ENCODE peak calls at places on chromosomes 6 and 20, in four cellular contexts. P, R, O and D are unnamed samples.

GRCh38 chr6:129370268-129370916 is 339.6 kb downstream of the ARHGAP18 start:
- DNase-seq in P (peak), R (peak), O (peak), D (peak)

GRCh38 chr6:70520575-70520974 is 46.2 kb upstream of the SDHAF4 start:
- DNase-seq in P (no peak), R (peak), O (peak), D (peak)

GRCh38 chr6:105346052-105346451 is 56.8 kb downstream of the PREP start:
- DNase-seq in P (no peak), R (peak), O (peak), D (peak)

GRCh38 chr6:127384007-127384406 is 40.6 kb upstream of the ECHDC1 start:
- DNase-seq in P (no peak), R (peak), O (no peak), D (no peak)

GRCh38 chr6:117776441-117776840 is 101.2 kb downstream of the NUS1 start:
- DNase-seq in P (no peak), R (no peak), O (no peak), D (peak)

GRCh38 chr6:31660998-31661866 is 654 bp upstream of the C6orf47 start:
- DNase-seq in P (no peak), R (peak), O (no peak), D (no peak)

GRCh38 chr20:12331236-12331635 is 413.5 kb downstream of the BTBD3 start:
- DNase-seq in P (no peak), R (no peak), O (no peak), D (no peak)

GRCh38 chr6:81865712-81866111 is 113.2 kb upstream of the TENT5A start:
- DNase-seq in P (no peak), R (peak), O (peak), D (peak)

GRCh38 chr6:48068326-48069191 is 42.4 kb downstream of the PTCHD4 start:
- DNase-seq in P (no peak), R (no peak), O (peak), D (no peak)

GRCh38 chr6:143432588-143432987 is 17.9 kb downstream of the ADAT2 start:
- DNase-seq in P (no peak), R (no peak), O (no peak), D (no peak)

GRCh38 chr20:1328680-1329330 is at the start of gene SDCBP2:
- DNase-seq in P (peak), R (no peak), O (peak), D (no peak)

GRCh38 chr6:149933036-149933435 is 8.8 kb upstream of the ULBP2 start:
- DNase-seq in P (no peak), R (no peak), O (no peak), D (no peak)

GRCh38 chr20:46835418-46835817 is 59.2 kb upstream of the EYA2 start:
- DNase-seq in P (no peak), R (no peak), O (no peak), D (no peak)

GRCh38 chr20:50930139-50931047 is 844 bp downstream of the ADNP start:
- DNase-seq in P (no peak), R (no peak), O (peak), D (peak)

GRCh38 chr20:34522969-34523871 is 7.0 kb downstream of the DYNLRB1 start:
- DNase-seq in P (peak), R (peak), O (peak), D (peak)

GRCh38 chr6:79762370-79762769 is 131.2 kb downstream of the SH3BGRL2 start:
- DNase-seq in P (peak), R (peak), O (no peak), D (peak)

GRCh38 chr20:53346266-53346665 is 247.4 kb downstream of the ZNF217 start:
- DNase-seq in P (no peak), R (no peak), O (no peak), D (no peak)

GRCh38 chr6:132418566-132418965 is 17.3 kb upstream of the MOXD1 start:
- DNase-seq in P (no peak), R (no peak), O (no peak), D (no peak)

GRCh38 chr6:89834884-89835792 is 5.5 kb downstream of the CASP8AP2 start:
- DNase-seq in P (no peak), R (no peak), O (no peak), D (no peak)

GRCh38 chr20:13009682-13010406 is 1.1 kb downstream of the SPTLC3 start:
- DNase-seq in P (no peak), R (peak), O (peak), D (peak)

GRCh38 chr20:53914091-53914860 is 156.1 kb downstream of the BCAS1 start:
- DNase-seq in P (no peak), R (no peak), O (no peak), D (no peak)

GRCh38 chr6:32046450-32047083 is 8.4 kb downstream of the CYP21A2 start:
- DNase-seq in P (no peak), R (peak), O (peak), D (peak)

GRCh38 chr20:9130407-9130995 is 61.6 kb downstream of the PLCB4 start:
- DNase-seq in P (no peak), R (peak), O (no peak), D (no peak)

GRCh38 chr20:45061244-45061643 is 39.7 kb downstream of the KCNS1 start:
- DNase-seq in P (peak), R (peak), O (no peak), D (peak)

DNA sequence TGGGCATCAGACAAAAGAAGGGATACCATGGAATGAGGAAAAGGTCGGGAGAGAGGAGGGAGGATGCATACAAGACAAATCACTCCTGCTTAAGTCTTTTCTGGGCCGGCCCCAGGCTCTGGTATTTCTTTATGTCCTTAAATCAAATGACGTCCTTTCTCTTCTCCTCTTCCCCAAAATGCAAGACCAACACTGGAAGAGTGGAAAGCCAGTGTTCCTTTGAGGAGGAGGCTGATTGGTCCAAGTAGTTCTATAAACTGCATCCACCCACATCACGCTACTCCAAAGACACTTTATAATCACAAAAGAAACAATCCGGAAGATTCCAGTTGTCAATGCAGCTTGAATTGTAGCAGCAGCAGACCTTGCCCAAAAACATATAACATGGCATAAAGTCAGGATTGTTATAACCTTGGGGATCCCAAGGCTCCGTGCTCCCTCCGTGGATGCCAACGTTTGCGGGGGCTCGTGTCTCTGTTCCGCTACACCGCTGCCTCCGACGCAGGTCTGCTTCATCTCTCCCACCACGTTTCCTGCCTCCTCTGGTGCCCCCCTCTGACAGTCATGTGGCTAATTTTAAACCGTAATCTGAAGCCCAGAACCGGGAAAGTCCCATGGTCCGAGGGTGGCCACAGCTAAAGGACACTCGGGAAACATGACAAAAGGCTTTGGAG is 47.1 kb downstream of the MCUR1 start:
- DNase-seq in P (no peak), R (peak), O (peak), D (peak)
- TF ChIP-seq CTCF in P (no peak), R (peak), O (no peak), D (peak)

GRCh38 chr6:50708664-50709365 is 4.5 kb upstream of the TFAP2D start:
- DNase-seq in P (no peak), R (no peak), O (no peak), D (no peak)

GRCh38 chr6:50711686-50712085 is 1.6 kb upstream of the TFAP2D start:
- DNase-seq in P (no peak), R (no peak), O (no peak), D (no peak)

GRCh38 chr6:50707652-50708325 is 5.5 kb upstream of the TFAP2D start:
- DNase-seq in P (no peak), R (no peak), O (no peak), D (no peak)

GRCh38 chr6:50707191-50707590 is 6.1 kb upstream of the TFAP2D start:
- DNase-seq in P (no peak), R (no peak), O (no peak), D (no peak)

DNA sequence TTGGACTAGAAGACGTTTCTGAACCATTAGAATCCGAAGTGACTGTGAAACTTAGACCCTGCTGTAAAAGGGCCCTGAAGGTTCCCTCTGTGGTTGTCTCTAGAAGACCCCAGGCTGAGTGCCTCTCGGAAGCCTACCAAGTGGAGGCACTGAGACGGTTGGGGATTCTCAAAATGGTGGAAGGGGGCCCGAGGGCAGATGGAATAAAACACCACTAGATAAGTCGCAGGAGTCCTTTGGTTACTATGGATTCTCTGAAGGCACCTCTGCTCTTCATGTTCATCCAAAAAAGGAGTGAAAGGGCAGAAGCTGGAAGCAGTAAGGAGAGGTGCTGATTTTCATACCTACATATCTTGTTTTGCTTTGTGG is 4.0 kb upstream of the TFAP2D start:
- DNase-seq in P (no peak), R (no peak), O (no peak), D (no peak)
- TF ChIP-seq EZH2 in P (no peak), R (no peak), O (no peak), D (no peak)

GRCh38 chr6:142300302-142300701 is 1.5 kb upstream of the ADGRG6 start:
- DNase-seq in P (no peak), R (no peak), O (no peak), D (no peak)
- H3K27ac ChIP-seq in P (peak), R (peak), O (peak), D (no peak)

GRCh38 chr6:151493495-151494234 is at the start of gene CCDC170:
- DNase-seq in P (no peak), R (no peak), O (peak), D (peak)

GRCh38 chr6:151483968-151484367 is 9.8 kb upstream of the CCDC170 start:
- DNase-seq in P (no peak), R (no peak), O (no peak), D (no peak)

GRCh38 chr6:151490996-151491395 is 2.8 kb upstream of the CCDC170 start:
- DNase-seq in P (no peak), R (no peak), O (no peak), D (no peak)

GRCh38 chr6:151485616-151486015 is 8.2 kb upstream of the CCDC170 start:
- DNase-seq in P (no peak), R (no peak), O (no peak), D (no peak)

DNA sequence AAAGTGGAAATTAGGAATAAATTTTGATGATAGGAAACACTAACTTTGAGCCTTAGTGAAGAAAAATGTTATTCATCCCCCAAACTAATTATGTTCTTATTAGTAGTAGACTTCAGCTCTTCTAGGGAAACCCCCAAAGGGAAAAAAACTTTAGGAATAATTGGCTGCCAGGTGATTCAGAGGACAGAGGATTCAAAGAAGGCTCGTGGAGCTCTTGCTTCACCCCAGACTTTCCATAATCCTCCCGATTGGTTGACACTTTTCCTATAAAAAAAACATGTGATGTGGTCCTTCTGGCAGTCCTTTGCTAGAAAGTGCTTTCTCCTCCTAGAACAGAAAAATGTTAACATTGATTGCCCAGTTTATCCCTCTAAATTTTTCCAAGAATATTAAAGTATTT is 5.6 kb upstream of the CCDC170 start:
- DNase-seq in P (no peak), R (no peak), O (no peak), D (no peak)
- TF ChIP-seq CTCF in P (no peak), R (no peak), O (no peak), D (no peak)